ENCODE peak calls at places on chromosomes 13 and 19, in seven cellular contexts. One of them, this sample, is unnamed.

GRCh38 chr13:100382787-100383186 is 205.8 kb downstream of the GGACT start:
- DNase-seq in pancreas: no peak
- DNase-seq in dorsolateral prefrontal cortex: no peak
- DNase-seq in lower lobe of right lung: no peak
- DNase-seq in body of pancreas: no peak
- DNase-seq in caudate nucleus: no peak
- DNase-seq in lung: no peak
- DNase-seq in this sample: no peak

GRCh38 chr13:44306401-44307192 is 67.0 kb upstream of the SERP2 start:
- DNase-seq in pancreas: no peak
- DNase-seq in lung: no peak
- DNase-seq in dorsolateral prefrontal cortex: no peak
- DNase-seq in body of pancreas: no peak
- DNase-seq in caudate nucleus: no peak
- DNase-seq in lower lobe of right lung: no peak
- DNase-seq in this sample: no peak

GRCh38 chr13:67230774-67231480 is 791 bp upstream of the PCDH9 start:
- DNase-seq in lung: peak; percentile 55
- DNase-seq in dorsolateral prefrontal cortex: peak; percentile 49
- DNase-seq in pancreas: peak; percentile 58
- DNase-seq in body of pancreas: peak; percentile 70
- DNase-seq in caudate nucleus: peak; percentile 36
- DNase-seq in lower lobe of right lung: peak; percentile 67
- DNase-seq in this sample: peak; percentile 70

GRCh38 chr19:57241181-57241580 is 749 bp downstream of the ZNF805 start:
- DNase-seq in lower lobe of right lung: no peak
- DNase-seq in caudate nucleus: no peak
- DNase-seq in dorsolateral prefrontal cortex: no peak
- DNase-seq in pancreas: no peak
- DNase-seq in lung: no peak
- DNase-seq in body of pancreas: no peak
- DNase-seq in this sample: no peak

GRCh38 chr19:7742991-7743390 is 4.3 kb downstream of the CD209 start:
- DNase-seq in body of pancreas: no peak
- DNase-seq in caudate nucleus: no peak
- DNase-seq in lung: no peak
- DNase-seq in dorsolateral prefrontal cortex: no peak
- DNase-seq in pancreas: no peak
- DNase-seq in lower lobe of right lung: no peak
- DNase-seq in this sample: no peak

GRCh38 chr13:85261757-85262346 is 537.4 kb downstream of the SLITRK6 start:
- DNase-seq in caudate nucleus: no peak
- DNase-seq in lower lobe of right lung: no peak
- DNase-seq in body of pancreas: no peak
- DNase-seq in dorsolateral prefrontal cortex: no peak
- DNase-seq in pancreas: no peak
- DNase-seq in lung: no peak
- DNase-seq in this sample: no peak

GRCh38 chr19:18053571-18054219 is 33.0 kb downstream of the IL12RB1 start:
- DNase-seq in body of pancreas: no peak
- DNase-seq in dorsolateral prefrontal cortex: no peak
- DNase-seq in lower lobe of right lung: no peak
- DNase-seq in lung: no peak
- DNase-seq in caudate nucleus: no peak
- DNase-seq in pancreas: no peak
- DNase-seq in this sample: no peak

GRCh38 chr13:85709072-85709471 is 90.1 kb downstream of the SLITRK6 start:
- DNase-seq in lower lobe of right lung: no peak
- DNase-seq in lung: no peak
- DNase-seq in pancreas: no peak
- DNase-seq in dorsolateral prefrontal cortex: no peak
- DNase-seq in caudate nucleus: no peak
- DNase-seq in body of pancreas: no peak
- DNase-seq in this sample: no peak

GRCh38 chr13:75494491-75494890 is 12.5 kb upstream of the TBC1D4 start:
- DNase-seq in lower lobe of right lung: no peak
- DNase-seq in caudate nucleus: no peak
- DNase-seq in lung: no peak
- DNase-seq in body of pancreas: no peak
- DNase-seq in pancreas: no peak
- DNase-seq in dorsolateral prefrontal cortex: no peak
- DNase-seq in this sample: no peak

GRCh38 chr13:113598081-113598410 is 13.5 kb downstream of the TFDP1 start:
- DNase-seq in dorsolateral prefrontal cortex: peak; percentile 11
- DNase-seq in pancreas: no peak
- DNase-seq in caudate nucleus: no peak
- DNase-seq in lung: no peak
- DNase-seq in lower lobe of right lung: peak; percentile 22
- DNase-seq in body of pancreas: no peak
- DNase-seq in this sample: no peak

GRCh38 chr13:103883698-103884097 is 817.5 kb upstream of the SLC10A2 start:
- DNase-seq in lower lobe of right lung: no peak
- DNase-seq in lung: no peak
- DNase-seq in body of pancreas: no peak
- DNase-seq in pancreas: no peak
- DNase-seq in caudate nucleus: no peak
- DNase-seq in dorsolateral prefrontal cortex: no peak
- DNase-seq in this sample: no peak

GRCh38 chr13:74006666-74007065 is 127.5 kb downstream of the KLF12 start:
- DNase-seq in pancreas: no peak
- DNase-seq in lung: no peak
- DNase-seq in body of pancreas: no peak
- DNase-seq in dorsolateral prefrontal cortex: no peak
- DNase-seq in caudate nucleus: no peak
- DNase-seq in lower lobe of right lung: no peak
- DNase-seq in this sample: no peak

GRCh38 chr19:1567116-1567847 is 843 bp downstream of the MEX3D start:
- DNase-seq in lower lobe of right lung: no peak
- DNase-seq in caudate nucleus: no peak
- DNase-seq in body of pancreas: peak; percentile 42
- DNase-seq in pancreas: peak; percentile 66
- DNase-seq in lung: no peak
- DNase-seq in dorsolateral prefrontal cortex: no peak
- DNase-seq in this sample: peak; percentile 49

GRCh38 chr13:51364404-51365008 is 25.0 kb downstream of the SERPINE3 start:
- DNase-seq in caudate nucleus: no peak
- DNase-seq in pancreas: no peak
- DNase-seq in lung: no peak
- DNase-seq in body of pancreas: no peak
- DNase-seq in lower lobe of right lung: no peak
- DNase-seq in dorsolateral prefrontal cortex: no peak
- DNase-seq in this sample: no peak

GRCh38 chr13:40440990-40441820 is 225.2 kb downstream of the FOXO1 start:
- DNase-seq in body of pancreas: peak; percentile 93
- DNase-seq in caudate nucleus: peak; percentile 61
- DNase-seq in lower lobe of right lung: peak; percentile 55
- DNase-seq in dorsolateral prefrontal cortex: peak; percentile 69
- DNase-seq in pancreas: peak; percentile 87
- DNase-seq in lung: peak; percentile 59
- DNase-seq in this sample: peak; percentile 75

GRCh38 chr19:42422576-42423461 is 4.4 kb downstream of the LIPE start:
- DNase-seq in caudate nucleus: no peak
- DNase-seq in lower lobe of right lung: no peak
- DNase-seq in pancreas: no peak
- DNase-seq in lung: no peak
- DNase-seq in dorsolateral prefrontal cortex: peak; percentile 54
- DNase-seq in body of pancreas: no peak
- DNase-seq in this sample: peak; percentile 88

GRCh38 chr19:355134-355533 is 10.5 kb upstream of the MIER2 start:
- DNase-seq in pancreas: no peak
- DNase-seq in lung: no peak
- DNase-seq in lower lobe of right lung: no peak
- DNase-seq in caudate nucleus: no peak
- DNase-seq in body of pancreas: no peak
- DNase-seq in dorsolateral prefrontal cortex: no peak
- DNase-seq in this sample: no peak

GRCh38 chr19:51511353-51511752 is 9.8 kb upstream of the SIGLEC12 start:
- DNase-seq in lower lobe of right lung: no peak
- DNase-seq in body of pancreas: no peak
- DNase-seq in caudate nucleus: no peak
- DNase-seq in lung: no peak
- DNase-seq in dorsolateral prefrontal cortex: no peak
- DNase-seq in pancreas: no peak
- DNase-seq in this sample: no peak

GRCh38 chr19:4732680-4733114 is 9.1 kb upstream of the DPP9 start:
- DNase-seq in caudate nucleus: peak; percentile 52
- DNase-seq in pancreas: no peak
- DNase-seq in lower lobe of right lung: no peak
- DNase-seq in lung: peak; percentile 55
- DNase-seq in body of pancreas: peak; percentile 54
- DNase-seq in dorsolateral prefrontal cortex: peak; percentile 61
- DNase-seq in this sample: no peak

GRCh38 chr19:1206063-1206732 is 620 bp downstream of the STK11 start:
- DNase-seq in lower lobe of right lung: no peak
- DNase-seq in lung: no peak
- DNase-seq in dorsolateral prefrontal cortex: no peak
- DNase-seq in pancreas: peak; percentile 62
- DNase-seq in caudate nucleus: no peak
- DNase-seq in body of pancreas: no peak
- DNase-seq in this sample: no peak

GRCh38 chr19:10209305-10209704 is 14.6 kb upstream of the DNMT1 start:
- DNase-seq in caudate nucleus: no peak
- DNase-seq in body of pancreas: no peak
- DNase-seq in lower lobe of right lung: no peak
- DNase-seq in lung: no peak
- DNase-seq in pancreas: no peak
- DNase-seq in dorsolateral prefrontal cortex: no peak
- DNase-seq in this sample: no peak

GRCh38 chr13:22451345-22451744 is 729.4 kb upstream of the SGCG start:
- DNase-seq in body of pancreas: peak; percentile 7
- DNase-seq in lung: no peak
- DNase-seq in pancreas: no peak
- DNase-seq in dorsolateral prefrontal cortex: no peak
- DNase-seq in caudate nucleus: no peak
- DNase-seq in lower lobe of right lung: no peak
- DNase-seq in this sample: no peak

GRCh38 chr19:18763674-18764590 is 27.2 kb downstream of the COMP start:
- DNase-seq in lung: peak; percentile 64
- DNase-seq in pancreas: no peak
- DNase-seq in dorsolateral prefrontal cortex: no peak
- DNase-seq in caudate nucleus: no peak
- DNase-seq in body of pancreas: no peak
- DNase-seq in lower lobe of right lung: peak; percentile 70
- DNase-seq in this sample: no peak

GRCh38 chr13:24670174-24670573 is 10.0 kb upstream of the ATP12A start:
- DNase-seq in lung: no peak
- DNase-seq in dorsolateral prefrontal cortex: no peak
- DNase-seq in body of pancreas: no peak
- DNase-seq in lower lobe of right lung: no peak
- DNase-seq in pancreas: no peak
- DNase-seq in caudate nucleus: no peak
- DNase-seq in this sample: no peak

GRCh38 chr13:24670927-24671326 is 9.3 kb upstream of the ATP12A start:
- DNase-seq in lung: no peak
- DNase-seq in caudate nucleus: no peak
- DNase-seq in pancreas: no peak
- DNase-seq in lower lobe of right lung: no peak
- DNase-seq in dorsolateral prefrontal cortex: no peak
- DNase-seq in body of pancreas: peak; percentile 14
- DNase-seq in this sample: no peak

GRCh38 chr13:24668955-24669354 is 11.3 kb upstream of the ATP12A start:
- DNase-seq in lower lobe of right lung: no peak
- DNase-seq in pancreas: no peak
- DNase-seq in body of pancreas: no peak
- DNase-seq in lung: peak; percentile 53
- DNase-seq in caudate nucleus: no peak
- DNase-seq in dorsolateral prefrontal cortex: no peak
- DNase-seq in this sample: no peak

GRCh38 chr13:24671367-24672117 is 8.7 kb upstream of the ATP12A start:
- DNase-seq in dorsolateral prefrontal cortex: no peak
- DNase-seq in lung: peak; percentile 44
- DNase-seq in caudate nucleus: peak; percentile 12
- DNase-seq in lower lobe of right lung: no peak
- DNase-seq in pancreas: no peak
- DNase-seq in body of pancreas: peak; percentile 32
- DNase-seq in this sample: peak; percentile 4

GRCh38 chr13:24672141-24673132 is 7.8 kb upstream of the ATP12A start:
- DNase-seq in body of pancreas: peak; percentile 22
- DNase-seq in lung: no peak
- DNase-seq in pancreas: no peak
- DNase-seq in lower lobe of right lung: no peak
- DNase-seq in dorsolateral prefrontal cortex: no peak
- DNase-seq in caudate nucleus: no peak
- DNase-seq in this sample: no peak
- H3K27ac ChIP-seq in body of pancreas: peak overlapping the region; percentile 9
- H3K27ac ChIP-seq in lung: no peak overlapping the region
- H3K27ac ChIP-seq in pancreas: no peak overlapping the region
- H3K27ac ChIP-seq in lower lobe of right lung: peak overlapping the region; percentile 61
- H3K27ac ChIP-seq in dorsolateral prefrontal cortex: no peak overlapping the region
- H3K27ac ChIP-seq in caudate nucleus: no peak overlapping the region
- H3K27ac ChIP-seq in this sample: no peak overlapping the region

GRCh38 chr19:50003810-50004419 is 21.3 kb downstream of the VRK3 start:
- DNase-seq in lung: peak; percentile 42
- DNase-seq in caudate nucleus: no peak
- DNase-seq in pancreas: no peak
- DNase-seq in dorsolateral prefrontal cortex: peak; percentile 51
- DNase-seq in lower lobe of right lung: no peak
- DNase-seq in body of pancreas: peak; percentile 19
- DNase-seq in this sample: no peak
- H3K27ac ChIP-seq in lung: no peak overlapping the region
- H3K27ac ChIP-seq in caudate nucleus: no peak overlapping the region
- H3K27ac ChIP-seq in pancreas: no peak overlapping the region
- H3K27ac ChIP-seq in dorsolateral prefrontal cortex: no peak overlapping the region
- H3K27ac ChIP-seq in lower lobe of right lung: no peak overlapping the region
- H3K27ac ChIP-seq in body of pancreas: no peak overlapping the region
- H3K27ac ChIP-seq in this sample: no peak overlapping the region

GRCh38 chr19:46603195-46603637 is 2.1 kb downstream of the CALM3 start:
- DNase-seq in body of pancreas: peak; percentile 84
- DNase-seq in lower lobe of right lung: peak; percentile 39
- DNase-seq in dorsolateral prefrontal cortex: peak; percentile 26
- DNase-seq in caudate nucleus: no peak
- DNase-seq in lung: no peak
- DNase-seq in pancreas: peak; percentile 74
- DNase-seq in this sample: no peak
- H3K27ac ChIP-seq in body of pancreas: peak overlapping the region; percentile 100
- H3K27ac ChIP-seq in lower lobe of right lung: peak overlapping the region; percentile 99
- H3K27ac ChIP-seq in dorsolateral prefrontal cortex: peak overlapping the region; percentile 100
- H3K27ac ChIP-seq in caudate nucleus: peak overlapping the region; percentile 60
- H3K27ac ChIP-seq in lung: no peak overlapping the region
- H3K27ac ChIP-seq in pancreas: peak overlapping the region; percentile 34
- H3K27ac ChIP-seq in this sample: peak overlapping the region; percentile 100

DNA sequence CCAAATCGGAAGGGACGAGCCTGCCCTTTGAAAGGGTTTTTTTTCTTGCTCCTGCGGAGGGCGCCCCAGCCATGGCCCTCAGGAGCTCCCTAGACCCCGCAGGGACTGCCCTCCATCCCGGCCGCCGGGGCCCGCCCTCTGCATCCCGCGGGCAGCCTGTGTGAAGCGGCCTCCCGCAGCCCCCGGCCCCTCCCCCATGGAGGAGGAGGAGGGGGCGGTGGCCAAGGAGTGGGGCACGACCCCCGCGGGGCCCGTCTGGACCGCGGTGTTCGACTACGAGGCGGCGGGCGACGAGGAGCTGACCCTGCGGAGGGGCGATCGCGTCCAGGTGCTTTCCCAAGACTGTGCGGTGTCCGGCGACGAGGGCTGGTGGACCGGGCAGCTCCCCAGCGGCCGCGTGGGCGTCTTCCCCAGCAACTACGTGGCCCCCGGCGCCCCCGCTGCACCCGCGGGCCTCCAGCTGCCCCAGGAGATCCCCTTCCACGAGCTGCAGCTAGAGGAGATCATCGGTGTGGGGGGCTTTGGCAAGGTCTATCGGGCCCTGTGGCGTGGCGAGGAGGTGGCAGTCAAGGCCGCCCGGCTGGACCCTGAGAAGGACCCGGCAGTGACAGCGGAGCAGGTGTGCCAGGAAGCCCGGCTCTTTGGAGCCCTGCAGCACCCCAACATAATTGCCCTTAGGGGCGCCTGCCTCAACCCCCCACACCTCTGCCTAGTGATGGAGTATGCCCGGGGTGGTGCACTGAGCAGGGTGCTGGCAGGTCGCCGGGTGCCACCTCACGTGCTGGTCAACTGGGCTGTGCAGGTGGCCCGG is 815 bp downstream of the MAP3K10 start:
- DNase-seq in dorsolateral prefrontal cortex: no peak
- DNase-seq in pancreas: peak; percentile 60
- DNase-seq in lung: no peak
- DNase-seq in lower lobe of right lung: peak; percentile 58
- DNase-seq in body of pancreas: peak; percentile 35
- DNase-seq in caudate nucleus: peak; percentile 39
- DNase-seq in this sample: no peak
- H3K27ac ChIP-seq in dorsolateral prefrontal cortex: peak overlapping the region; percentile 100
- H3K27ac ChIP-seq in pancreas: no peak overlapping the region
- H3K27ac ChIP-seq in lung: no peak overlapping the region
- H3K27ac ChIP-seq in lower lobe of right lung: peak overlapping the region; percentile 21
- H3K27ac ChIP-seq in body of pancreas: no peak overlapping the region
- H3K27ac ChIP-seq in caudate nucleus: no peak overlapping the region
- H3K27ac ChIP-seq in this sample: peak overlapping the region; percentile 26